ENCODE peak calls at places on chromosomes 13 and 19, in four cellular contexts. O, Y, B and C are unnamed samples.

GRCh38 chr19:46609511-46610412 is 8.6 kb downstream of the CALM3 start:
- DNase-seq in O (peak; percentile 61), Y (no peak), B (no peak), C (no peak)

GRCh38 chr13:99983401-99984133 is 2.0 kb downstream of the ZIC2 start:
- DNase-seq in O (no peak), Y (no peak), B (no peak), C (no peak)

GRCh38 chr13:84121456-84121855 is 239.2 kb upstream of the SLITRK1 start:
- DNase-seq in B (peak; percentile 50), O (no peak), Y (no peak), C (no peak)

GRCh38 chr13:114185182-114185971 is 6.3 kb downstream of the CFAP97D2 start:
- DNase-seq in O (no peak), B (no peak), Y (no peak), C (no peak)

GRCh38 chr19:58228584-58229254 is at the start of gene ZNF544:
- DNase-seq in Y (peak; percentile 50), B (peak; percentile 64), O (peak; percentile 78), C (peak; percentile 15)

GRCh38 chr19:51029718-51030117 is 3.3 kb upstream of the KLK11 start:
- DNase-seq in O (no peak), Y (no peak), B (no peak), C (peak; percentile 39)

GRCh38 chr19:10086032-10086903 is at the start of gene SHFL:
- DNase-seq in B (peak; percentile 33), Y (peak; percentile 85), O (peak; percentile 82), C (peak; percentile 54)

GRCh38 chr19:45249261-45250033 is 1.6 kb upstream of the MARK4 start:
- DNase-seq in Y (no peak), B (no peak), O (no peak), C (no peak)

GRCh38 chr13:55615080-55615479 is 1525.6 kb upstream of the PRR20A start:
- DNase-seq in B (no peak), O (no peak), Y (no peak), C (no peak)

GRCh38 chr13:109869312-109870237 is 83.2 kb upstream of the IRS2 start:
- DNase-seq in Y (no peak), B (peak; percentile 22), O (peak; percentile 88), C (peak; percentile 48)

GRCh38 chr19:51422053-51422448 is 4.6 kb upstream of the SIGLEC10 start:
- DNase-seq in O (peak; percentile 80), Y (peak; percentile 73), B (peak; percentile 26), C (peak; percentile 66)

GRCh38 chr13:112242777-112243176 is 133.4 kb upstream of the SPACA7 start:
- DNase-seq in Y (no peak), O (no peak), B (no peak), C (no peak)

GRCh38 chr19:5934779-5935472 is 20.9 kb downstream of the CAPS start:
- DNase-seq in O (no peak), B (no peak), Y (no peak), C (no peak)

GRCh38 chr13:24613755-24614154 is 66.5 kb upstream of the ATP12A start:
- DNase-seq in O (no peak), B (no peak), Y (no peak), C (no peak)

GRCh38 chr13:32164622-32165268 is 133.2 kb downstream of the FRY start:
- DNase-seq in Y (no peak), B (peak; percentile 40), O (no peak), C (peak; percentile 91)

GRCh38 chr13:35552172-35552844 is 75.8 kb upstream of the MAB21L1 start:
- DNase-seq in B (peak; percentile 93), O (no peak), Y (no peak), C (no peak)

GRCh38 chr13:109297628-109298027 is 488.8 kb downstream of the IRS2 start:
- DNase-seq in O (no peak), Y (no peak), B (peak; percentile 80), C (no peak)

GRCh38 chr13:101779147-101779546 is 326.7 kb downstream of the ITGBL1 start:
- DNase-seq in Y (no peak), B (no peak), O (no peak), C (no peak)

GRCh38 chr13:101474419-101474957 is 22.0 kb downstream of the ITGBL1 start:
- DNase-seq in O (peak; percentile 75), Y (no peak), B (no peak), C (peak; percentile 61)

GRCh38 chr13:73169971-73170370 is 111.2 kb downstream of the KLF5 start:
- DNase-seq in O (no peak), B (peak; percentile 19), Y (no peak), C (no peak)

GRCh38 chr19:10551698-10552301 is 8.1 kb downstream of the ATG4D start:
- DNase-seq in B (peak; percentile 62), Y (no peak), O (no peak), C (peak; percentile 64)

GRCh38 chr13:41520699-41521630 is 63.6 kb downstream of the RGCC start:
- DNase-seq in Y (no peak), O (no peak), B (no peak), C (no peak)

GRCh38 chr13:60013166-60013565 is 150.6 kb downstream of the DIAPH3 start:
- DNase-seq in B (no peak), Y (no peak), O (no peak), C (no peak)

GRCh38 chr19:17473041-17473440 is 2.7 kb downstream of the SLC27A1 start:
- DNase-seq in Y (no peak), B (peak; percentile 67), O (no peak), C (peak; percentile 65)

GRCh38 chr13:112892759-112893569 is 76.0 kb upstream of the MCF2L start:
- DNase-seq in O (no peak), B (no peak), Y (no peak), C (no peak)

GRCh38 chr19:9673912-9674668 is 810 bp downstream of the ZNF562 start:
- DNase-seq in O (no peak), Y (no peak), B (peak; percentile 85), C (no peak)

GRCh38 chr13:52001120-52001731 is 10.0 kb downstream of the ATP7B start:
- DNase-seq in B (peak; percentile 60), Y (no peak), O (no peak), C (peak; percentile 63)

GRCh38 chr19:38070573-38070972 is 153.4 kb downstream of the DPF1 start:
- DNase-seq in Y (no peak), B (peak; percentile 78), O (no peak), C (no peak)

GRCh38 chr19:3618811-3619630 is 7.6 kb downstream of the CACTIN start:
- DNase-seq in O (no peak), Y (no peak), B (no peak), C (no peak)

GRCh38 chr19:50167314-50167721 is 4.2 kb upstream of the IZUMO2 start:
- DNase-seq in B (no peak), Y (no peak), O (no peak), C (no peak)

GRCh38 chr19:50711805-50712204 is 7.8 kb downstream of the SHANK1 start:
- DNase-seq in Y (no peak), B (no peak), O (no peak), C (no peak)

GRCh38 chr19:47641891-47642485 is 33.1 kb downstream of the BICRA start:
- DNase-seq in O (no peak), Y (no peak), B (peak; percentile 30), C (no peak)

GRCh38 chr19:18401580-18402112 is 4.2 kb upstream of the LRRC25 start:
- DNase-seq in B (peak; percentile 78), O (peak; percentile 79), Y (no peak), C (peak; percentile 50)

GRCh38 chr13:107574517-107575215 is 640.7 kb downstream of the LIG4 start:
- DNase-seq in B (no peak), O (no peak), Y (no peak), C (no peak)

GRCh38 chr19:32671883-32672282 is 3.1 kb downstream of the ANKRD27 start:
- DNase-seq in Y (no peak), B (no peak), O (no peak), C (no peak)

GRCh38 chr13:44934724-44935123 is 54.5 kb downstream of the NUFIP1 start:
- DNase-seq in Y (no peak), O (no peak), B (peak; percentile 81), C (no peak)

GRCh38 chr13:108322206-108322824 is 52.8 kb downstream of the TNFSF13B start:
- DNase-seq in O (no peak), B (peak; percentile 47), Y (no peak), C (peak; percentile 68)

GRCh38 chr13:108769213-108770070 is 140.0 kb downstream of the MYO16 start:
- DNase-seq in Y (no peak), B (peak; percentile 47), O (no peak), C (no peak)

GRCh38 chr19:2289714-2290435 is 7.9 kb upstream of the PEAK3 start:
- DNase-seq in Y (peak; percentile 52), B (no peak), O (no peak), C (no peak)